ENCODE peak calls at places on chromosomes 1 and 21, in eight cellular contexts. J is colonic mucosa, F is BE2C, B is Caco-2, G is adrenal gland, V is adipocyte, Q is uterus, L is GM12865. D is an unnamed sample.

GRCh38 chr1:206907304-206907991 is 10.2 kb downstream of the IL24 start:
- DNase-seq in J (no peak), F (peak), B (no peak), G (no peak), V (no peak), Q (no peak), L (no peak), D (no peak)

GRCh38 chr1:99004270-99005141 is at the start of gene PLPPR5:
- DNase-seq in J (no peak), F (peak), B (no peak), G (peak), V (peak), Q (no peak), L (no peak), D (no peak)

GRCh38 chr1:234973426-234974250 is 155.0 kb downstream of the TOMM20 start:
- DNase-seq in J (no peak), F (no peak), B (no peak), G (no peak), V (no peak), Q (peak), L (no peak), D (no peak)

GRCh38 chr1:199101139-199101538 is 462.3 kb downstream of the PTPRC start:
- DNase-seq in J (no peak), F (no peak), B (no peak), G (no peak), V (no peak), Q (no peak), L (no peak), D (no peak)

GRCh38 chr1:231357831-231358354 is 19.8 kb downstream of the SPRTN start:
- DNase-seq in J (no peak), F (peak), B (no peak), G (peak), V (peak), Q (peak), L (peak), D (peak)

GRCh38 chr1:99407018-99407417 is 142.7 kb downstream of the PLPPR4 start:
- DNase-seq in J (no peak), F (no peak), B (no peak), G (no peak), V (no peak), Q (no peak), L (no peak), D (no peak)

GRCh38 chr1:241706257-241706656 is 54.2 kb downstream of the WDR64 start:
- DNase-seq in J (no peak), F (no peak), B (no peak), G (no peak), V (peak), Q (no peak), L (no peak), D (no peak)

GRCh38 chr1:248810000-248810726 is 15.6 kb downstream of the SH3BP5L start:
- DNase-seq in J (no peak), F (no peak), B (no peak), G (no peak), V (no peak), Q (no peak), L (no peak), D (no peak)

GRCh38 chr1:81023187-81023724 is 777.5 kb upstream of the ADGRL2 start:
- DNase-seq in J (no peak), F (no peak), B (no peak), G (no peak), V (no peak), Q (no peak), L (no peak), D (no peak)

GRCh38 chr1:223831755-223832636 is 13.8 kb downstream of the TP53BP2 start:
- DNase-seq in J (no peak), F (no peak), B (no peak), G (no peak), V (peak), Q (no peak), L (no peak), D (no peak)

GRCh38 chr1:157163273-157164127 is 25.3 kb upstream of the ETV3 start:
- DNase-seq in J (peak), F (peak), B (peak), G (peak), V (peak), Q (peak), L (peak), D (no peak)

GRCh38 chr1:77583483-77583882 is 99.0 kb downstream of the ZZZ3 start:
- DNase-seq in J (no peak), F (no peak), B (no peak), G (no peak), V (no peak), Q (no peak), L (no peak), D (no peak)

GRCh38 chr1:98327151-98327918 is 334.2 kb upstream of the SNX7 start:
- DNase-seq in J (no peak), F (no peak), B (no peak), G (no peak), V (peak), Q (no peak), L (no peak), D (no peak)

GRCh38 chr1:212853658-212854057 is 4.4 kb upstream of the FLVCR1 start:
- DNase-seq in J (peak), F (no peak), B (no peak), G (no peak), V (no peak), Q (no peak), L (no peak), D (peak)

GRCh38 chr1:225480825-225481434 is 53.1 kb upstream of the LBR start:
- DNase-seq in J (peak), F (peak), B (peak), G (no peak), V (peak), Q (no peak), L (peak), D (no peak)

GRCh38 chr21:45465105-45465504 is 60.1 kb downstream of the COL18A1 start:
- DNase-seq in J (no peak), F (no peak), B (no peak), G (no peak), V (no peak), Q (no peak), L (peak), D (no peak)

GRCh38 chr1:905071-905749 is 18.5 kb upstream of the SAMD11 start:
- DNase-seq in J (peak), F (peak), B (no peak), G (peak), V (peak), Q (peak), L (peak), D (no peak)

GRCh38 chr1:31639543-31639942 is 5.1 kb downstream of the PEF1 start:
- DNase-seq in J (no peak), F (no peak), B (no peak), G (no peak), V (peak), Q (no peak), L (no peak), D (peak)

GRCh38 chr1:61093525-61094137 is 11.3 kb downstream of the NFIA start:
- DNase-seq in J (no peak), F (no peak), B (no peak), G (no peak), V (no peak), Q (no peak), L (no peak), D (no peak)

GRCh38 chr21:36858320-36858957 is 108.0 kb downstream of the HLCS start:
- DNase-seq in J (no peak), F (no peak), B (no peak), G (no peak), V (no peak), Q (no peak), L (no peak), D (no peak)

GRCh38 chr1:184954232-184954995 is 19.9 kb downstream of the NIBAN1 start:
- DNase-seq in J (no peak), F (no peak), B (peak), G (no peak), V (peak), Q (no peak), L (no peak), D (no peak)

GRCh38 chr1:26851106-26851684 is 11.8 kb upstream of the SFN start:
- DNase-seq in J (no peak), F (no peak), B (no peak), G (no peak), V (no peak), Q (no peak), L (no peak), D (no peak)

GRCh38 chr1:117527111-117527510 is 78.7 kb upstream of the TENT5C start:
- DNase-seq in J (no peak), F (no peak), B (no peak), G (no peak), V (no peak), Q (no peak), L (no peak), D (no peak)

GRCh38 chr1:9663257-9663656 is 11.7 kb downstream of the PIK3CD start:
- DNase-seq in J (no peak), F (no peak), B (no peak), G (no peak), V (no peak), Q (no peak), L (no peak), D (no peak)

GRCh38 chr21:32134441-32135159 is 144.2 kb downstream of the MIS18A start:
- DNase-seq in J (no peak), F (peak), B (no peak), G (no peak), V (no peak), Q (no peak), L (no peak), D (no peak)

GRCh38 chr1:5910276-5910620 is 82.0 kb downstream of the NPHP4 start:
- DNase-seq in J (no peak), F (no peak), B (no peak), G (no peak), V (no peak), Q (no peak), L (no peak), D (no peak)

GRCh38 chr21:26519142-26519541 is 53.9 kb downstream of the CYYR1 start:
- DNase-seq in J (no peak), F (no peak), B (no peak), G (no peak), V (no peak), Q (no peak), L (no peak), D (no peak)

GRCh38 chr1:155117610-155118009 is 10.1 kb upstream of the EFNA1 start:
- DNase-seq in J (no peak), F (no peak), B (peak), G (no peak), V (no peak), Q (no peak), L (no peak), D (no peak)

GRCh38 chr1:116167625-116168276 is 56.6 kb downstream of the MAB21L3 start:
- DNase-seq in J (peak), F (no peak), B (no peak), G (no peak), V (peak), Q (no peak), L (no peak), D (no peak)

GRCh38 chr1:56068210-56068609 is 511.2 kb downstream of the PLPP3 start:
- DNase-seq in J (no peak), F (no peak), B (no peak), G (no peak), V (no peak), Q (no peak), L (no peak), D (no peak)

GRCh38 chr1:156420209-156421061 is 51.4 kb downstream of the RHBG start:
- DNase-seq in J (no peak), F (no peak), B (no peak), G (no peak), V (no peak), Q (no peak), L (peak), D (no peak)

GRCh38 chr1:109664671-109665070 is 3.2 kb upstream of the GSTM2 start:
- DNase-seq in J (no peak), F (no peak), B (no peak), G (no peak), V (no peak), Q (no peak), L (no peak), D (no peak)

GRCh38 chr21:34693192-34693810 is 24.5 kb downstream of the CLIC6 start:
- DNase-seq in J (peak), F (peak), B (no peak), G (peak), V (peak), Q (peak), L (peak), D (no peak)

GRCh38 chr21:36557316-36557715 is 77.4 kb upstream of the CLDN14 start:
- DNase-seq in J (no peak), F (no peak), B (no peak), G (no peak), V (no peak), Q (no peak), L (no peak), D (no peak)

GRCh38 chr1:24849653-24850295 is 80.3 kb downstream of the RUNX3 start:
- DNase-seq in J (peak), F (peak), B (no peak), G (no peak), V (no peak), Q (no peak), L (peak), D (no peak)

GRCh38 chr1:211695135-211695816 is 19.9 kb upstream of the NEK2 start:
- DNase-seq in J (no peak), F (no peak), B (peak), G (no peak), V (no peak), Q (no peak), L (peak), D (no peak)

GRCh38 chr1:211699059-211699458 is 23.6 kb upstream of the NEK2 start:
- DNase-seq in J (no peak), F (no peak), B (no peak), G (no peak), V (no peak), Q (no peak), L (no peak), D (no peak)

GRCh38 chr1:211701733-211702132 is 26.3 kb upstream of the NEK2 start:
- DNase-seq in J (no peak), F (no peak), B (no peak), G (no peak), V (no peak), Q (no peak), L (no peak), D (no peak)

GRCh38 chr1:211697356-211697755 is 21.9 kb upstream of the NEK2 start:
- DNase-seq in J (no peak), F (peak), B (no peak), G (no peak), V (no peak), Q (no peak), L (peak), D (no peak)

GRCh38 chr1:211698161-211699026 is 23.0 kb upstream of the NEK2 start:
- DNase-seq in J (peak), F (peak), B (peak), G (peak), V (peak), Q (peak), L (peak), D (no peak)
- H3K4me3 ChIP-seq in J (no peak), F (peak), B (no peak), G (peak), V (peak), Q (no peak), L (peak), D (peak)

GRCh38 chr1:178727014-178727895 is 2.2 kb downstream of the RALGPS2 start:
- DNase-seq in J (peak), F (no peak), B (no peak), G (no peak), V (no peak), Q (peak), L (no peak), D (no peak)
- H3K4me3 ChIP-seq in J (peak), F (no peak), B (peak), G (peak), V (peak), Q (peak), L (no peak), D (peak)

DNA sequence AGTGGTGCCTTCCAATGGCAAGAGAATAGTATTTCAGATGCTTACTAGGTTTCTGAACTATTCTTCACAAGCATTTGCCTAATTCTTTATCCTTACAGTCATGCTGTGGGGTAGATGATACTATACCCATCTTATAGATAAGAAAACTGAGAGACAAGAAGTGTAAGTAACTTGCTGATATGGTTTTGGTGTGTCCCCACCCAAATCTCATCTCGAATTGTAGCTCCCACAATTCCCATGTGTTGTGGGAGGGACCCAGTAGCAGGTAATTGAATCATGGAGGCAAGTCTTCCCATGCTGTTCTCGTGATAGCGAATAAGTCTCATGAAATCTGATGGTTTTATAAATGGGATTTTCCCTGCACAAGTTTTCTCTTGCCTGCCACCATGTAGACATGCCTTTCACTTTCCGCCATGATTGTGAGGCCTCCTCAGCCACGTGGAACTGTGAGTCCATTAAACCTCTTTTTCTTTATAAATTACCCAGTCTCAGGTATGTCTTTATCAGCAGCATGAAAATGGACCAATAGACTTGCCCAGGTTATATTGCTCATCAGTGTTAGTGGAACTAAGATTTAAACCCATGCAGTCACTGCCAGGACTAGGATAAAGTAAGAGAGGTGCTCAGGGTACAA is 298.7 kb downstream of the GRIK1 start:
- DNase-seq in J (no peak), F (no peak), B (no peak), G (no peak), V (no peak), Q (no peak), L (no peak), D (no peak)
- H3K4me3 ChIP-seq in J (no peak), F (no peak), B (no peak), G (no peak), V (no peak), Q (no peak), L (no peak), D (no peak)

DNA sequence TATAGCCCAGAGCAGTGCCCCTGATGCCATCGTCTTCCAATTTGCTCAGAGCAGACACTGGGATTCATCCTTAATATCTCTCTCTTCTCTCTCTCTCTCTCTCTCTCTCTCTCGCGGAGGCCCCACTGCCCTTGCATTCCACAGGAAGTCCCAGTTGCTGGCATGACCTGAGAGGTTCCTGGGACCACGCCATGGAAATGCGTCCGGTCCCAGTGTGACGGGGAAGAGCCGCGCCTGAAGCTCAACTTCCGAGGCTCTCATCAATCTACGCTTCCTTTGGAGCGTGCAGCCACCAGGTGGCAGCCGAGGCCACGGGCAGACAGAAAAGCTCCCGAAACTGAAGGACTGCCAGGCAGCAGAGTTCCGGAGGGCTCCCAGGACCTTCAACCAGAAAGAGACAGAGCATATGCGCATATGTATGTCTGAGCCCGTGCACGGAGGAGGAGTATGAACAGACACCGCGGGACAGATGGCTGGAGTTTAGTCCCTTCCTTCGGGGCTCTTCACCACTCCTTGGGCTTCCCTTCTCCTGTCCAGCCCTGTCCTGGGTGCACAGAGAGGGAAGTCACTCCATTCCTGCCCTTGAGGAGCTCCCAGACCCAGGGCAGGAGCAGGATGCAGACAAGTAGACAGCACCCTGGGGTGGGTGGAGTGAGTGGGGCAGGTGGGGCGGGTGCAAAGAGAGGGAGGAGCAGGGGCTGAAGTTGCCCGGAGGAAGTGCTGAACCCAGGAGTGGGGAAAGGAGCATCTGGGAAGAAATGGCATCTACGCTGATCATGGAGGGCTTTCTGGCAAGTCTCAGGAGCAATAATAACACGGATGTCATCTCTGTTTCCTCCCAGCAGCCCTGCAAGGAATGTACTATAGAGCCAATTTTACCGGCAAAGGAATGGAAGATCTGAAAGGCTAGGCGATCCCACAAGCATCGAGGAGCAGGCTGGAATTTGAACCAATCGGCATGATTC is 10.5 kb downstream of the PDZK1IP1 start:
- DNase-seq in J (peak), F (peak), B (peak), G (peak), V (peak), Q (peak), L (peak), D (no peak)
- H3K4me3 ChIP-seq in J (peak), F (peak), B (peak), G (peak), V (peak), Q (peak), L (peak), D (peak)

GRCh38 chr1:28078262-28078661 is 10.1 kb downstream of the EYA3 start:
- DNase-seq in J (no peak), F (no peak), B (no peak), G (no peak), V (no peak), Q (no peak), L (no peak), D (peak)

GRCh38 chr1:28073867-28074266 is 14.5 kb downstream of the EYA3 start:
- DNase-seq in J (no peak), F (no peak), B (no peak), G (no peak), V (no peak), Q (no peak), L (no peak), D (no peak)

GRCh38 chr1:28074892-28075511 is 13.4 kb downstream of the EYA3 start:
- DNase-seq in J (no peak), F (no peak), B (no peak), G (no peak), V (peak), Q (no peak), L (no peak), D (no peak)

GRCh38 chr1:28078680-28079626 is 9.5 kb downstream of the EYA3 start:
- DNase-seq in J (no peak), F (no peak), B (no peak), G (no peak), V (peak), Q (no peak), L (no peak), D (peak)
- H3K4me3 ChIP-seq in J (no peak), F (no peak), B (no peak), G (no peak), V (no peak), Q (no peak), L (no peak), D (no peak)

DNA sequence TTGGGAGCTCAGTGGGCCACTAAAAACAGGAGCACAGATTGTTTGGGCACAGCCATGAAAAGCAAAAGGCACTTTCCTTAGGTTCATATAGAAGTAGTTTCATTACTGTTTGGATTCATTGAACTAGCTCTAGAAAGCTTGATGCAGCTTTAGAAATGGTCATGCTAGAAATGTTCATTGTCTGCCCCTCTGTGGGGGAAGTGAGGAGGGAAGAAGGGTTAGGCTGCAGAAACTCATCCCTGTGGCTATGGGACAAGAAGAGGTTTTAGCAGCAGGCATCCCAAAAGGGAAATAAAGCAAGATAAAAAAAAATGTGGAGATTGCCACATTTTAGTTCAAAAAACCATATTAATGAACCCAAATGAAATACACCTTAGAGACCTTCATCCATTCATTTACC is 359.6 kb upstream of the PTBP2 start:
- DNase-seq in J (no peak), F (no peak), B (no peak), G (no peak), V (peak), Q (no peak), L (no peak), D (no peak)
- H3K4me3 ChIP-seq in J (no peak), F (no peak), B (no peak), G (no peak), V (no peak), Q (no peak), L (no peak), D (no peak)

GRCh38 chr1:39672551-39672947 is 642 bp upstream of the NT5C1A start:
- DNase-seq in J (no peak), F (peak), B (no peak), G (no peak), V (peak), Q (no peak), L (peak), D (no peak)
- H3K4me3 ChIP-seq in J (peak), F (peak), B (no peak), G (peak), V (no peak), Q (peak), L (no peak), D (peak)

GRCh38 chr1:40784141-40784770 is 669 bp downstream of the KCNQ4 start:
- DNase-seq in J (peak), F (no peak), B (no peak), G (no peak), V (peak), Q (peak), L (no peak), D (no peak)
- H3K4me3 ChIP-seq in J (peak), F (no peak), B (peak), G (peak), V (no peak), Q (peak), L (peak), D (peak)

D was measured in epithelial cell of proximal tubule.